ENCODE peak calls at places on chromosomes 3 and 15, in ten cellular contexts. One of them, this sample, is unnamed.
A peak's percentile ranks its signal among the peaks of the same experiment; 100 is the strongest.

GRCh38 chr3:187878776-187879524 is 133.7 kb upstream of the BCL6 start:
- DNase-seq in AG04450: no peak
- DNase-seq in K562: no peak
- DNase-seq in CD8-positive, alpha-beta T cell: no peak
- DNase-seq in thoracic aorta: no peak
- DNase-seq in H9: no peak
- DNase-seq in tibial nerve: no peak
- DNase-seq in dorsolateral prefrontal cortex: no peak
- DNase-seq in body of pancreas: no peak
- DNase-seq in pancreas: no peak
- DNase-seq in this sample: no peak

GRCh38 chr3:44721231-44722102 is 8.0 kb upstream of the ZNF501 start:
- DNase-seq in dorsolateral prefrontal cortex: no peak
- DNase-seq in H9: no peak
- DNase-seq in body of pancreas: no peak
- DNase-seq in K562: no peak
- DNase-seq in thoracic aorta: no peak
- DNase-seq in AG04450: no peak
- DNase-seq in CD8-positive, alpha-beta T cell: no peak
- DNase-seq in tibial nerve: no peak
- DNase-seq in pancreas: no peak
- DNase-seq in this sample: no peak

GRCh38 chr15:74842581-74843444 is at the start of gene ULK3:
- DNase-seq in K562: peak; percentile 94
- DNase-seq in thoracic aorta: peak; percentile 58
- DNase-seq in H9: peak; percentile 95
- DNase-seq in AG04450: peak; percentile 47
- DNase-seq in dorsolateral prefrontal cortex: peak; percentile 90
- DNase-seq in CD8-positive, alpha-beta T cell: peak; percentile 90
- DNase-seq in body of pancreas: peak; percentile 94
- DNase-seq in tibial nerve: peak; percentile 85
- DNase-seq in pancreas: peak; percentile 86
- DNase-seq in this sample: peak; percentile 91

GRCh38 chr3:48548731-48549705 is 7.6 kb downstream of the PFKFB4 start:
- DNase-seq in AG04450: no peak
- DNase-seq in dorsolateral prefrontal cortex: peak; percentile 92
- DNase-seq in pancreas: peak; percentile 58
- DNase-seq in CD8-positive, alpha-beta T cell: peak; percentile 78
- DNase-seq in H9: peak; percentile 87
- DNase-seq in tibial nerve: peak; percentile 91
- DNase-seq in thoracic aorta: peak; percentile 69
- DNase-seq in body of pancreas: peak; percentile 85
- DNase-seq in K562: peak; percentile 54
- DNase-seq in this sample: peak; percentile 88

GRCh38 chr15:59298255-59298856 is 74.3 kb downstream of the MYO1E start:
- DNase-seq in dorsolateral prefrontal cortex: no peak
- DNase-seq in pancreas: no peak
- DNase-seq in K562: no peak
- DNase-seq in AG04450: no peak
- DNase-seq in thoracic aorta: no peak
- DNase-seq in H9: no peak
- DNase-seq in tibial nerve: no peak
- DNase-seq in CD8-positive, alpha-beta T cell: no peak
- DNase-seq in body of pancreas: no peak
- DNase-seq in this sample: no peak

GRCh38 chr3:72624656-72625055 is 223.6 kb downstream of the SHQ1 start:
- DNase-seq in AG04450: no peak
- DNase-seq in CD8-positive, alpha-beta T cell: no peak
- DNase-seq in dorsolateral prefrontal cortex: no peak
- DNase-seq in K562: no peak
- DNase-seq in thoracic aorta: no peak
- DNase-seq in tibial nerve: no peak
- DNase-seq in body of pancreas: no peak
- DNase-seq in pancreas: no peak
- DNase-seq in H9: no peak
- DNase-seq in this sample: no peak

GRCh38 chr3:14788644-14789043 is 30.1 kb upstream of the FGD5 start:
- DNase-seq in body of pancreas: no peak
- DNase-seq in K562: peak; percentile 47
- DNase-seq in H9: no peak
- DNase-seq in dorsolateral prefrontal cortex: peak; percentile 5
- DNase-seq in CD8-positive, alpha-beta T cell: no peak
- DNase-seq in thoracic aorta: no peak
- DNase-seq in AG04450: no peak
- DNase-seq in pancreas: no peak
- DNase-seq in tibial nerve: no peak
- DNase-seq in this sample: no peak

GRCh38 chr3:157500232-157500631 is 3.0 kb downstream of the VEPH1 start:
- DNase-seq in tibial nerve: no peak
- DNase-seq in K562: no peak
- DNase-seq in AG04450: no peak
- DNase-seq in pancreas: no peak
- DNase-seq in dorsolateral prefrontal cortex: no peak
- DNase-seq in CD8-positive, alpha-beta T cell: no peak
- DNase-seq in H9: no peak
- DNase-seq in body of pancreas: no peak
- DNase-seq in thoracic aorta: no peak
- DNase-seq in this sample: no peak

GRCh38 chr3:54870423-54870822 is 57.4 kb downstream of the LRTM1 start:
- DNase-seq in CD8-positive, alpha-beta T cell: no peak
- DNase-seq in AG04450: peak; percentile 89
- DNase-seq in K562: peak; percentile 10
- DNase-seq in dorsolateral prefrontal cortex: no peak
- DNase-seq in thoracic aorta: no peak
- DNase-seq in pancreas: no peak
- DNase-seq in H9: no peak
- DNase-seq in tibial nerve: peak; percentile 21
- DNase-seq in body of pancreas: peak; percentile 25
- DNase-seq in this sample: no peak

GRCh38 chr3:57755368-57756021 is 614 bp upstream of the SLMAP start:
- DNase-seq in tibial nerve: no peak
- DNase-seq in H9: no peak
- DNase-seq in pancreas: no peak
- DNase-seq in body of pancreas: peak; percentile 71
- DNase-seq in AG04450: no peak
- DNase-seq in thoracic aorta: no peak
- DNase-seq in CD8-positive, alpha-beta T cell: peak; percentile 61
- DNase-seq in dorsolateral prefrontal cortex: peak; percentile 49
- DNase-seq in K562: peak; percentile 53
- DNase-seq in this sample: no peak
- TF ChIP-seq CTCF in tibial nerve: no peak
- TF ChIP-seq CTCF in H9: peak; percentile 52
- TF ChIP-seq CTCF in pancreas: no peak
- TF ChIP-seq CTCF in body of pancreas: no peak
- TF ChIP-seq CTCF in AG04450: peak; percentile 19
- TF ChIP-seq CTCF in thoracic aorta: no peak
- TF ChIP-seq CTCF in CD8-positive, alpha-beta T cell: peak; percentile 45
- TF ChIP-seq CTCF in dorsolateral prefrontal cortex: no peak
- TF ChIP-seq CTCF in K562: peak; percentile 2
- TF ChIP-seq CTCF in this sample: no peak

DNA sequence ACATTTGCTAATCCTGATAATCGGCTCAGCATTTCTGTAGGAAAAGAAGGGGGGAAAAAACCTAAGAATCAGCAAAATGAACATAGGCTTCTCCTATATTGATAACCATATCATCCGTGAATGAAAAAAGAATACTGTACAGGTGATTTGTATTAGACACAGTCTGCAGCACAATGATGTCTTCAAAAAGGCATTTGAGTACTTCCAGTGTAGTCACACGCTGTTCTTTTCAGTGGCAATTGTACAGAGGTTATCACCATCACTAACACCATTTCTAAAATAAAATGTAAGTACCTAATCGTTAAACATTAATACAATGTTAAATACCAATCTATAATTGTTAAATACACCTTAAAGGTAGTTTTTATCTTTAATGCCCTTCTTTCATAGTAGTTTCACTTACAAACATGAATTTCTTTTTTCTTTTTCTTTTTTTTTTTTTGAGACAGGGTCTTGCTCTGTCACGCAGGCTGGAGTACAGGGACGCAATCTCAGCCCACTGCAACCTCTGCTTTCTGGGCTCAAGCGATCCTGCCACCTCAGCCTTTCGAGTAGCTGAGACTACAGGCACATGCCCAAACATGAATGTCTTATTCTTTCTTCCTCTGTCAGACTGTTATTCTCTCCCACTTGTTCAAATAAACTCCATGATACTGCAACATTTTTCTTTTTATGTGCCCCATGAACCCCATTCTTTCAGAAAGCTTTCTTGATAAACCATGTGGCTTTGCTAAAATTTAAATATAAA is 18.4 kb downstream of the GOLGB1 start:
- DNase-seq in dorsolateral prefrontal cortex: no peak
- DNase-seq in pancreas: no peak
- DNase-seq in body of pancreas: no peak
- DNase-seq in H9: no peak
- DNase-seq in tibial nerve: no peak
- DNase-seq in K562: no peak
- DNase-seq in AG04450: no peak
- DNase-seq in thoracic aorta: no peak
- DNase-seq in CD8-positive, alpha-beta T cell: no peak
- DNase-seq in this sample: no peak
- H3K27ac ChIP-seq in dorsolateral prefrontal cortex: no peak overlapping the region
- H3K27ac ChIP-seq in pancreas: no peak overlapping the region
- H3K27ac ChIP-seq in body of pancreas: no peak overlapping the region
- H3K27ac ChIP-seq in H9: no peak overlapping the region
- H3K27ac ChIP-seq in tibial nerve: no peak overlapping the region
- H3K27ac ChIP-seq in K562: no peak overlapping the region
- H3K27ac ChIP-seq in AG04450: no peak overlapping the region
- H3K27ac ChIP-seq in thoracic aorta: no peak overlapping the region
- H3K27ac ChIP-seq in CD8-positive, alpha-beta T cell: no peak overlapping the region
- H3K27ac ChIP-seq in this sample: no peak overlapping the region

DNA sequence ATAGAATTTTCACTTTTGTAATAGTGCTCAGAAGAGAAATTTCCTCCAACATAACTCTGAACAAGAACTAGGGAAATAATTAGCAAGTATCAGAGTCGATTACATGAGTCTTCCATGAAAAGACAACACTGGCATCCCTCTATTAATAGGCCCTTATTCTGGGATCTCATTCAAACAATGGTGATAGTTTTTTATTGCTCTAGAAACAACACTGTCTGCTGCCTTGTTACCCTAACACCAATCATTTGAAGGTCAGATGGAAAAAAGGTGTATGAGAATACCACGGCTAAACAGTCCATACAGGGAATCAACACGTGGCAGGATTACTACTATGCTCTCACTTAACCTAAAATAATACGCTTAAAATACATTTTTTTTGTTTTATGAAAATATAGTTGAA is 35.9 kb downstream of the GNB4 start:
- DNase-seq in tibial nerve: no peak
- DNase-seq in AG04450: no peak
- DNase-seq in body of pancreas: no peak
- DNase-seq in K562: no peak
- DNase-seq in thoracic aorta: no peak
- DNase-seq in pancreas: no peak
- DNase-seq in CD8-positive, alpha-beta T cell: no peak
- DNase-seq in dorsolateral prefrontal cortex: no peak
- DNase-seq in H9: no peak
- DNase-seq in this sample: no peak
- H3K27me3 ChIP-seq in tibial nerve: no peaks in the 10 kb centered on the region
- H3K27me3 ChIP-seq in AG04450: no peaks in the 10 kb centered on the region
- H3K27me3 ChIP-seq in body of pancreas: no peaks in the 10 kb centered on the region
- H3K27me3 ChIP-seq in K562: no peaks in the 10 kb centered on the region
- H3K27me3 ChIP-seq in thoracic aorta: no peaks in the 10 kb centered on the region
- H3K27me3 ChIP-seq in pancreas: no peaks in the 10 kb centered on the region
- H3K27me3 ChIP-seq in CD8-positive, alpha-beta T cell: no peaks in the 10 kb centered on the region
- H3K27me3 ChIP-seq in dorsolateral prefrontal cortex: no peaks in the 10 kb centered on the region
- H3K27me3 ChIP-seq in H9: no peaks in the 10 kb centered on the region
- H3K27me3 ChIP-seq in this sample: no peaks in the 10 kb centered on the region

DNA sequence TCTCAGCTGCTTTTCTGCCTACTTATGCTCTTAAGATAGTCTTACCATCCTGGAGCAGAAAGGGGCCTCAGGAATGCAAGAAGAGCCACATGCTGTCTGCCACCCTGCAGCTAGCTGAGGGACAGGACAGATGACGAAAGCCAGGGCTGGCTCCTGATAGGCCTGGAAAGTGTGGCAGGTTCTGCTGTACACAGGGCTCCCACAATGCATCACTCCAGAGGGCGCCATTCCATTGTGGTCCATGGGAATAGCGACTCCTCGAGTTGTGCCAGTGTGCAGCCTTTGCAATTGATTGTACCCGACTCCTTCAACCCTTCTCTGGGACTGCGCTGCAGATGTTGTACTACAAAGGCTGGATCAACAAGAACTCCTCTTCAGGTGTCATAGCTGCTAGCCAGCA is 11.2 kb downstream of the ACAN start:
- DNase-seq in CD8-positive, alpha-beta T cell: no peak
- DNase-seq in body of pancreas: no peak
- DNase-seq in H9: no peak
- DNase-seq in AG04450: no peak
- DNase-seq in dorsolateral prefrontal cortex: no peak
- DNase-seq in pancreas: no peak
- DNase-seq in thoracic aorta: no peak
- DNase-seq in K562: peak; percentile 60
- DNase-seq in tibial nerve: no peak
- DNase-seq in this sample: no peak
- TF ChIP-seq CTCF in CD8-positive, alpha-beta T cell: no peak
- TF ChIP-seq CTCF in body of pancreas: no peak
- TF ChIP-seq CTCF in H9: no peak
- TF ChIP-seq CTCF in AG04450: no peak
- TF ChIP-seq CTCF in dorsolateral prefrontal cortex: no peak
- TF ChIP-seq CTCF in pancreas: no peak
- TF ChIP-seq CTCF in thoracic aorta: no peak
- TF ChIP-seq CTCF in K562: peak; percentile 21
- TF ChIP-seq CTCF in tibial nerve: no peak
- TF ChIP-seq CTCF in this sample: no peak

GRCh38 chr3:8571256-8571655 is 69.6 kb downstream of the LMCD1 start:
- DNase-seq in dorsolateral prefrontal cortex: no peak
- DNase-seq in thoracic aorta: no peak
- DNase-seq in body of pancreas: no peak
- DNase-seq in pancreas: no peak
- DNase-seq in AG04450: no peak
- DNase-seq in CD8-positive, alpha-beta T cell: no peak
- DNase-seq in K562: no peak
- DNase-seq in tibial nerve: no peak
- DNase-seq in H9: no peak
- DNase-seq in this sample: no peak
- H3K27ac ChIP-seq in dorsolateral prefrontal cortex: no peak overlapping the region
- H3K27ac ChIP-seq in thoracic aorta: peak overlapping the region; percentile 45
- H3K27ac ChIP-seq in body of pancreas: no peak overlapping the region
- H3K27ac ChIP-seq in pancreas: no peak overlapping the region
- H3K27ac ChIP-seq in AG04450: no peak overlapping the region
- H3K27ac ChIP-seq in CD8-positive, alpha-beta T cell: no peak overlapping the region
- H3K27ac ChIP-seq in K562: no peak overlapping the region
- H3K27ac ChIP-seq in tibial nerve: no peak overlapping the region
- H3K27ac ChIP-seq in H9: no peak overlapping the region
- H3K27ac ChIP-seq in this sample: no peak overlapping the region

DNA sequence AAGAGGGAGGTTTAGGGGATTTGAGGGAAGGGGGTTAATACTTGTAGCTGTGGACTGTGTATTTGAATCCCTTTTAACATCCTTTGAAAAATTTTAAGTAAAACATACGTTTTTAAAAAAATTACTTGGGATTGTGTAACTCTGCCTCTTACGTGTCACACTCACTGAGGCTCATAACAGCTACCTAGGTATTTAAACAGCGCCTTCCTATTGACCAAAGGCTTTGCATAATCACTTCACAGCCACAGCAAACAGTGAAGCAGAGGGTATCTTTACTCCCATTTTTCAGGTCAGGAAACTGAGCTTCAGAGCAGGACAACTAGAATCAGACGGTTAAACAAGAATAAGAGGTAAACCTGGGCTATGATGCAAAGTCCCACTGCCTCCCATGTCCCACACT is 95.9 kb downstream of the TLE3 start:
- DNase-seq in dorsolateral prefrontal cortex: no peak
- DNase-seq in tibial nerve: no peak
- DNase-seq in H9: no peak
- DNase-seq in thoracic aorta: no peak
- DNase-seq in AG04450: no peak
- DNase-seq in CD8-positive, alpha-beta T cell: no peak
- DNase-seq in K562: no peak
- DNase-seq in body of pancreas: no peak
- DNase-seq in pancreas: no peak
- DNase-seq in this sample: no peak
- H3K27me3 ChIP-seq in dorsolateral prefrontal cortex: peaks cover 5% of the 10 kb centered on the region
- H3K27me3 ChIP-seq in tibial nerve: no peaks in the 10 kb centered on the region
- H3K27me3 ChIP-seq in H9: no peaks in the 10 kb centered on the region
- H3K27me3 ChIP-seq in thoracic aorta: no peaks in the 10 kb centered on the region
- H3K27me3 ChIP-seq in AG04450: peaks cover 26% of the 10 kb centered on the region
- H3K27me3 ChIP-seq in CD8-positive, alpha-beta T cell: no peaks in the 10 kb centered on the region
- H3K27me3 ChIP-seq in K562: peaks cover 9% of the 10 kb centered on the region
- H3K27me3 ChIP-seq in body of pancreas: no peaks in the 10 kb centered on the region
- H3K27me3 ChIP-seq in pancreas: no peaks in the 10 kb centered on the region
- H3K27me3 ChIP-seq in this sample: no peaks in the 10 kb centered on the region